ENCODE peak calls at places on chromosomes 3 and 15, in four cellular contexts. T is K562, P is WTC11, L is H1. D is an unnamed sample.
A peak's percentile ranks its signal among the peaks of the same experiment; 100 is the strongest.

GRCh38 chr3:142027713-142028112 is 121.6 kb downstream of the TFDP2 start:
- DNase-seq in T (no peak), L (no peak), P (no peak), D (no peak)

GRCh38 chr3:160076519-160076918 is 87.9 kb downstream of the IL12A start:
- DNase-seq in T (no peak), L (no peak), P (no peak), D (no peak)

GRCh38 chr3:136595862-136596697 is 156.1 kb downstream of the STAG1 start:
- DNase-seq in T (no peak), L (no peak), P (no peak), D (no peak)

GRCh38 chr15:35827949-35828348 is 282.0 kb upstream of the DPH6 start:
- DNase-seq in L (no peak), T (no peak), P (no peak), D (no peak)

GRCh38 chr3:153628591-153628990 is 466.6 kb downstream of the RAP2B start:
- DNase-seq in P (no peak), L (no peak), T (no peak), D (peak; percentile 31)

GRCh38 chr3:63442918-63443317 is 164.8 kb downstream of the SYNPR start:
- DNase-seq in T (no peak), L (no peak), P (peak; percentile 14), D (no peak)

GRCh38 chr3:161576733-161577510 is 80.3 kb downstream of the OTOL1 start:
- DNase-seq in P (no peak), L (no peak), T (no peak), D (no peak)

GRCh38 chr3:64179860-64180259 is 45.4 kb downstream of the PRICKLE2 start:
- DNase-seq in P (no peak), L (no peak), T (no peak), D (no peak)

DNA sequence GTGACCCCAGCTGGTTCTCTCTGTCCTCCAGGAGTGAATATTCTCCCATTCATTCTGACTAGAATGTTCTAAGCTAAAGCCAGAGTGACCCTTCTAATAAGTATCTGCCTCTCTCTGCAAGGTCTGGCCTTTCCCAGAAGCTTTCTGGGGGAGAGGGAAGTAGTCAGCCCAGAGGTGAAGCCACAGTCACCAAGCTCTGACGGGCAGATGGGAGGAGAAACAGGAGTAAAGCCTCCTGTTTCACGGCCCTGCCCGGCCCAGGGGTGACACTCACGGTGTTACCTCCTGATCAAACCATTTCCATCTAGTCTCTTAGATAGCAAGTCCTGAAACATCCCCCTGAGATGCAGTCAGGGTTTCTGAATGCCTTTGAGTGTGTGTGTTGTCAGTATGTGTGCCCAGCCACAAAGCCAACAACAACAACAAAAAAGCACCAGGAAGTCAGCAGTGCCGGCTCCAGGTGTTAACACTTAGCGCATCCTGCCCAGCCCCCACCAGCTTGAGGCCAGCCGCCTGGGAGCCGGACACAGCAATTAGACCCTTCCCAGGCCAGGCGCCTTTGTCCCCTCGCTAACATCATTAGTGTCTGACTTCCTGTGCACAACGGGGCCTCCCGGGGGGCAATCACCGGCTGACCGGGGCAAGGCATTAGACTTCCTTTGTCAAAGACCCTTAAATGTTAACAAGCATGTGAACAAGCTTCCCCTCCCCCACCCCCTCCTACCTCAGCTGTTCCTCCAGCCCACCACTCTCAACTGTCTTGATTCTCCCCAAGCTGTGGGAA is 34.5 kb downstream of the IL17RD start:
- DNase-seq in T (no peak), P (peak; percentile 96), L (peak; percentile 99), D (no peak)
- TF ChIP-seq ATF2 in T (no peak), P (no peak), L (peak; percentile 69), D (no peak)

DNA sequence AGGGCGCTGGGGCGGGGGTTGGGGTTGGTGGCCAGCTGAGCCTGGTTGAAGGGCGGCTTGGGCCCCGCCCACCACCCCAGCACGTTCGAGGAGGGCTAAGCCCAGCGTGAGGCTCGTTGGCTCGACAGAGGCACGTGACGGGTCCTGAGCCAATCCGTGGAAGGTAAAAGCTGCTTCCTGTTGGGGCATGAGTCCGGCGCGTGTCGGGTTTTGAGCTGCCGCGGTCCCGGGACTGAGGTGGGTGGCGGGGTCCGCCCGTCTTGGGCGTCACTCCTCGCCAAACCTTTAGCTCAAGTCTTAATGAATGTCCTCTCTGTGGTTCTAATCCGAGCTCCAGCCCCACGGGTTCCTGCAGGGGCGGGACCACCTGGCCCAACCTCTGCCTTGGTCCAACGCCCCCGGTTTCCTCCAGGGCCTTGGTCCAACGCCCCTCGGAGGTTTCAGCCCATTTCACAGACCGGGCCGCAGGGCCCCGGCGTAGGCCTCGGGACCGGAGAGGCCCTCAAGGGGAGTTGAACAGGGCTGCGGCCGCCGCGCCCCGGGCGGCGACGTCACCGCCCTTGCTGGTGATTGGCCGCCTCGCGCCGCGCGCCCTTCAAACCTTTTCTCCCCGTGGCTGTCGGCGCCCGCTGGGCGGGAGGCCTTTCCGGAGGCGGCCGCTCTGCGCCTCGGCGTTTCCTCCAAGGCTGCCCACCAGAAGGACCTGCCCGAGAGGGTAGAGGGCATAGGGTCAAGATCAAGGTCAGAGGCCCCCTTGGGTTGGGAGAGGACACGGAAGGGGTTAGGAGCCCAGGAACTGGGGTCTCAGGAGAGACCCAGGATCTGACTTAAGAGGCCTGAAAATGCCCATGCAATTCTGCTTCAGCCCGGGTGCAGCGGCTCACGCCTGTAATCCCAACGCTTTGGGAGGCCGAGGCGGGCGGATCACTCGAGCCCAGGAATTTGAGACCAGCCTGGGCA is at the start of gene RCCD1:
- DNase-seq in P (peak; percentile 93), T (peak; percentile 98), L (peak; percentile 85), D (peak; percentile 91)
- TF ChIP-seq ATF2 in P (no peak), T (peak; percentile 79), L (peak; percentile 90), D (peak; percentile 80)

GRCh38 chr3:121724130-121724529 is 25.4 kb downstream of the GOLGB1 start:
- DNase-seq in T (no peak), L (no peak), P (no peak), D (peak; percentile 57)
- TF ChIP-seq ATF2 in T (no peak), L (no peak), P (no peak), D (no peak)

DNA sequence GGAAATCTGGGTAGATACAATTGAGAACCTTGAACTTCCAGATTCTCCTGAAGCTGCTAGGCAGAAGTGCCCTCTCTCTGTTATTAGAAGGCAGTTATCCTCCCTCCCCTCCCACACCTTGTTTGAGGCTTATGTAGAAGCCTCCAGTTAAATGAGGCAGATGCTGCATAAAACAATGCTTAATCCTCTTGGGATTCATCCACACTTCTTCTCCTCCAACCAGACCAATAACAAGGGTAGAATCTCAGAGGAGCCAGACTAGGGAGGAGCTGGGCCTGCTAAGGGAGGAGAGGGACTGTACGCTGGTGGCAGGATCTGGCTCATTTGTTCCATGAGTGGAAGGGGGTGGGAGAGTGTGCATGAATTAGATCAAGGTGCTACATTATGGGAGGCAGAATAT is 88.3 kb upstream of the PRR23C start:
- DNase-seq in T (no peak), L (no peak), P (no peak), D (no peak)
- TF ChIP-seq ATF2 in T (no peak), L (no peak), P (no peak), D (no peak)

GRCh38 chr3:18086078-18086477 is 339.1 kb downstream of the SATB1 start:
- DNase-seq in P (no peak), T (no peak), L (no peak), D (no peak)

GRCh38 chr3:18085429-18085828 is 339.7 kb downstream of the SATB1 start:
- DNase-seq in T (no peak), L (no peak), P (no peak), D (no peak)

GRCh38 chr3:18087963-18088362 is 337.2 kb downstream of the SATB1 start:
- DNase-seq in P (no peak), L (no peak), T (no peak), D (no peak)

GRCh38 chr3:18090377-18090776 is 334.8 kb downstream of the SATB1 start:
- DNase-seq in P (no peak), T (no peak), L (no peak), D (no peak)
- TF ChIP-seq ATF2 in P (no peak), T (no peak), L (no peak), D (no peak)

GRCh38 chr15:89631902-89632264 is 23.4 kb downstream of the KIF7 start:
- DNase-seq in P (no peak), L (no peak), T (peak; percentile 9), D (no peak)

GRCh38 chr15:89628791-89629715 is 26.2 kb downstream of the KIF7 start:
- DNase-seq in P (no peak), T (peak; percentile 13), L (no peak), D (no peak)

GRCh38 chr15:89629829-89630228 is 25.4 kb downstream of the KIF7 start:
- DNase-seq in T (peak; percentile 9), L (no peak), P (no peak), D (no peak)

GRCh38 chr15:89630974-89631901 is 24.0 kb downstream of the KIF7 start:
- DNase-seq in L (no peak), P (no peak), T (peak; percentile 7), D (no peak)

GRCh38 chr15:89630260-89630659 is 25.0 kb downstream of the KIF7 start:
- DNase-seq in L (no peak), T (no peak), P (no peak), D (no peak)
- TF ChIP-seq ATF2 in L (no peak), T (no peak), P (no peak), D (no peak)

DNA sequence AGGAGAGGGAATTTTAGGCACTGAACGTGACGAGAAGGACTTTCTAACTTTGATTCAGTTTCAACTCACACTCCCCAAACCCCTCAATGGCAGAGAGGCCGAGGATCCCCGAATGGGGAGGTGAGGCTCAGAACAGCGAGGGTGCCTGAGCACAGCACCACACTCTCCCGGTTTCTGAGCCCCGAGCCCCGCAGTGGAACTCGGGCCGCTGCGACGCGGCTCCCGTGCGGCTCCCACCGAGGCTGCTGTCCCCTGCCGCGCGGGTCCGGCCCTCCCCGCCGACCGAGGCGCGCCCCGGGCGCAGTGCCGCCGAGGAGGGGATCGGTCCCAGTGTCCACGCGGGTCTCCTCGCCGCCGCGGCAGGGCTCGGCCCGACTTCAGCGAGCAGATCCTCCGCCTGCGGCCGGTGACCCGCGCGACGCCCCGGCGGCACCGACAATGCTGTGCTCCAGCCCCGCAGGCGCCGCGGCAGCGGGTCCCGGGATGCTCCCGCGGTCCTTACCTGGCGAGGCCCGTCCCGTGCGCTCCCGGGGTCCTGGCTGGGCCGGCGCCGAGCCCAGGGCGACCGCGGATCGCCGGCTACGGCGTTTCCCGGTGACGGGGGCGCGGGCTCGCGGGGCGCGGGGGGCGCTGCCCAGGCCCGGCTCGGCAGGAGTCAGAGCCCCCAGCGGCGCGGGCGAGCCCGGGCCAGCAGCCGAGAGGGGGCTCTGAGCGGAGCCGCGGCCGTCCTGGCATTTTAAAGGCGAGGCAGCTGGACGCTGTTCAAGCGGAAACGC is at the start of gene CTXND1:
- DNase-seq in P (peak; percentile 48), T (no peak), L (no peak), D (no peak)
- TF ChIP-seq ATF2 in P (no peak), T (no peak), L (no peak), D (no peak)

DNA sequence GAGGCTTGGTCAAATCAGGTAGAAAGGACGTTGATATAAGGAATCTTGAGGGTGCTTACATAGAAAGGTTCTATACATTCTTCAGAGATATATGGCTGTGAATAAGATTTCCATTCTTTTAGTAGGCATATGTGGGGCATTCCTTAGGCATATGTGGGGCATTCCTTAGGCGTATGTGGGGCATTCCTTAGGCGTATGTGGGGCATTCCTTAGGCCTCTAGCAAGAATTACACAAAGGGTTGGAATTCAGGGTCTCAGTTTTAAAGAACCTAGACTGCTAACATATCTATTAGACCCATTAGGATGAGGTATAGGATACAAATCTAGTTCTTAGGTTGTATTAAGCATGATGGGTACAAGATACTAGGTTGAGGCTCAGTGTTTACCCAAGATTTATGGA is 607.8 kb downstream of the SI start:
- DNase-seq in P (no peak), L (peak; percentile 7), T (no peak), D (no peak)
- TF ChIP-seq ATF2 in P (no peak), L (no peak), T (no peak), D (no peak)

GRCh38 chr3:144810150-144810549 is 838.5 kb downstream of the DIPK2A start:
- DNase-seq in P (no peak), T (no peak), L (no peak), D (peak; percentile 17)
- TF ChIP-seq ATF2 in P (no peak), T (no peak), L (no peak), D (peak; percentile 39)